ENCODE peak calls at places on chromosomes 7 and 10, in five cellular contexts. B is CD14-positive monocyte; X is fibroblast of mammary gland; R is activated CD4-positive, alpha-beta T cell treated with anti-CD3 and anti-CD28 coated beads, Interleukin-2, amount 50 U/mL, for 48 hours; K is amniotic stem cell. A is an unnamed sample.

GRCh38 chr10:3763035-3763456 is 22.0 kb downstream of the KLF6 start:
- DNase-seq in B (no peak), X (peak; percentile 66), R (no peak), K (no peak), A (peak; percentile 95)

GRCh38 chr7:117800841-117801240 is 72.4 kb downstream of the CTTNBP2 start:
- DNase-seq in B (no peak), X (no peak), R (no peak), K (no peak), A (no peak)

GRCh38 chr10:29630205-29631048 is 4.3 kb downstream of the SVIL start:
- DNase-seq in B (peak; percentile 76), X (no peak), R (no peak), K (no peak), A (no peak)

GRCh38 chr7:47587389-47587788 is 5.5 kb upstream of the TNS3 start:
- DNase-seq in B (no peak), X (no peak), R (no peak), K (no peak), A (no peak)

GRCh38 chr7:135759537-135759936 is 10.9 kb upstream of the FAM180A start:
- DNase-seq in B (no peak), X (no peak), R (no peak), K (no peak), A (no peak)

GRCh38 chr10:91681361-91682276 is 48.7 kb upstream of the PPP1R3C start:
- DNase-seq in B (no peak), X (peak; percentile 16), R (no peak), K (no peak), A (peak; percentile 36)

GRCh38 chr7:18890134-18890533 is 227.3 kb downstream of the TWIST1 start:
- DNase-seq in B (no peak), X (peak; percentile 96), R (no peak), K (no peak), A (peak; percentile 86)

GRCh38 chr10:106830466-106830865 is 334.0 kb downstream of the SORCS1 start:
- DNase-seq in B (no peak), X (no peak), R (no peak), K (no peak), A (no peak)

GRCh38 chr7:132251327-132251659 is 325.0 kb downstream of the PLXNA4 start:
- DNase-seq in B (no peak), X (no peak), R (no peak), K (no peak), A (peak; percentile 13)

GRCh38 chr10:15361131-15361530 is 10.0 kb downstream of the FAM171A1 start:
- DNase-seq in B (no peak), X (no peak), R (no peak), K (no peak), A (no peak)

GRCh38 chr7:75657866-75658265 is 80.9 kb downstream of the HIP1 start:
- DNase-seq in B (no peak), X (no peak), R (no peak), K (no peak), A (peak; percentile 52)

GRCh38 chr7:26553128-26553527 is 261.5 kb downstream of the SNX10 start:
- DNase-seq in B (no peak), X (no peak), R (no peak), K (no peak), A (no peak)

GRCh38 chr7:25638042-25638441 is 409.8 kb upstream of the NPVF start:
- DNase-seq in B (no peak), X (no peak), R (no peak), K (no peak), A (no peak)

GRCh38 chr7:144027070-144027469 is 21.7 kb upstream of the OR2A5 start:
- DNase-seq in B (no peak), X (peak; percentile 55), R (no peak), K (peak; percentile 11), A (peak; percentile 13)

GRCh38 chr7:50488379-50488778 is 38.2 kb upstream of the FIGNL1 start:
- DNase-seq in B (no peak), X (no peak), R (no peak), K (no peak), A (no peak)

GRCh38 chr7:6392712-6393666 is 54.8 kb downstream of the DAGLB start:
- DNase-seq in B (peak; percentile 93), X (peak; percentile 96), R (peak; percentile 52), K (peak; percentile 45), A (peak; percentile 93)

GRCh38 chr10:78584266-78584665 is 484.5 kb upstream of the ZMIZ1 start:
- DNase-seq in B (no peak), X (no peak), R (no peak), K (no peak), A (no peak)

GRCh38 chr7:44633254-44634186 is 27.1 kb downstream of the OGDH start:
- DNase-seq in B (no peak), X (peak; percentile 98), R (peak; percentile 63), K (no peak), A (peak; percentile 97)

GRCh38 chr7:17126413-17127374 is 171.8 kb upstream of the AHR start:
- DNase-seq in B (no peak), X (no peak), R (no peak), K (no peak), A (no peak)

A was measured in A172.